ENCODE peak calls at places on chromosomes 4 and X, in six cellular contexts. One of them, this sample, is unnamed.

GRCh38 chr4:2799444-2799911 is 6.6 kb downstream of the SH3BP2 start:
- DNase-seq in heart right ventricle: peak; percentile 23
- DNase-seq in IMR-90: no peak
- DNase-seq in transverse colon: peak; percentile 25
- DNase-seq in mucosa of descending colon: peak; percentile 19
- DNase-seq in fibroblast of the aortic adventitia: no peak
- DNase-seq in this sample: no peak

GRCh38 chr4:46992338-46992737 is 1.0 kb downstream of the GABRA4 start:
- DNase-seq in fibroblast of the aortic adventitia: no peak
- DNase-seq in heart right ventricle: no peak
- DNase-seq in transverse colon: no peak
- DNase-seq in mucosa of descending colon: no peak
- DNase-seq in IMR-90: no peak
- DNase-seq in this sample: no peak

GRCh38 chr4:141900841-141901240 is 264.5 kb downstream of the IL15 start:
- DNase-seq in heart right ventricle: no peak
- DNase-seq in IMR-90: no peak
- DNase-seq in mucosa of descending colon: no peak
- DNase-seq in fibroblast of the aortic adventitia: no peak
- DNase-seq in transverse colon: no peak
- DNase-seq in this sample: no peak

GRCh38 chr4:4990857-4991540 is 28.3 kb downstream of the CYTL1 start:
- DNase-seq in fibroblast of the aortic adventitia: peak; percentile 98
- DNase-seq in IMR-90: peak; percentile 62
- DNase-seq in transverse colon: peak; percentile 60
- DNase-seq in mucosa of descending colon: peak; percentile 43
- DNase-seq in heart right ventricle: peak; percentile 78
- DNase-seq in this sample: peak; percentile 61

GRCh38 chr4:10180927-10181744 is 64.5 kb upstream of the WDR1 start:
- DNase-seq in transverse colon: no peak
- DNase-seq in fibroblast of the aortic adventitia: peak; percentile 96
- DNase-seq in IMR-90: peak; percentile 51
- DNase-seq in mucosa of descending colon: no peak
- DNase-seq in heart right ventricle: no peak
- DNase-seq in this sample: peak; percentile 50

GRCh38 chr4:123824524-123824923 is 427.9 kb downstream of the SPRY1 start:
- DNase-seq in fibroblast of the aortic adventitia: peak; percentile 51
- DNase-seq in mucosa of descending colon: no peak
- DNase-seq in IMR-90: no peak
- DNase-seq in transverse colon: no peak
- DNase-seq in heart right ventricle: no peak
- DNase-seq in this sample: peak; percentile 57

GRCh38 chr4:153520871-153521329 is 54.7 kb downstream of the TMEM131L start:
- DNase-seq in fibroblast of the aortic adventitia: no peak
- DNase-seq in IMR-90: no peak
- DNase-seq in heart right ventricle: no peak
- DNase-seq in mucosa of descending colon: no peak
- DNase-seq in transverse colon: no peak
- DNase-seq in this sample: no peak

GRCh38 chr4:10873809-10874208 is 189.2 kb upstream of the CLNK start:
- DNase-seq in mucosa of descending colon: no peak
- DNase-seq in IMR-90: no peak
- DNase-seq in fibroblast of the aortic adventitia: no peak
- DNase-seq in transverse colon: no peak
- DNase-seq in heart right ventricle: no peak
- DNase-seq in this sample: no peak

GRCh38 chrX:54920610-54921426 is at the start of gene TRO:
- DNase-seq in heart right ventricle: no peak
- DNase-seq in transverse colon: no peak
- DNase-seq in mucosa of descending colon: no peak
- DNase-seq in fibroblast of the aortic adventitia: peak; percentile 2
- DNase-seq in IMR-90: peak; percentile 10
- DNase-seq in this sample: peak; percentile 35

GRCh38 chr4:118077767-118078105 is 43.5 kb downstream of the NDST3 start:
- DNase-seq in transverse colon: no peak
- DNase-seq in fibroblast of the aortic adventitia: no peak
- DNase-seq in mucosa of descending colon: no peak
- DNase-seq in IMR-90: no peak
- DNase-seq in heart right ventricle: no peak
- DNase-seq in this sample: no peak

GRCh38 chr4:62328526-62328925 is 1128.4 kb downstream of the ADGRL3 start:
- DNase-seq in heart right ventricle: no peak
- DNase-seq in transverse colon: no peak
- DNase-seq in IMR-90: no peak
- DNase-seq in fibroblast of the aortic adventitia: no peak
- DNase-seq in mucosa of descending colon: no peak
- DNase-seq in this sample: no peak

GRCh38 chr4:131644619-131645018 is 1504.5 kb upstream of the PCDH10 start:
- DNase-seq in heart right ventricle: no peak
- DNase-seq in transverse colon: no peak
- DNase-seq in mucosa of descending colon: no peak
- DNase-seq in fibroblast of the aortic adventitia: peak; percentile 32
- DNase-seq in IMR-90: peak; percentile 2
- DNase-seq in this sample: peak; percentile 77

GRCh38 chrX:72554448-72555140 is 18.0 kb downstream of the HDAC8 start:
- DNase-seq in mucosa of descending colon: peak; percentile 15
- DNase-seq in heart right ventricle: peak; percentile 8
- DNase-seq in fibroblast of the aortic adventitia: no peak
- DNase-seq in IMR-90: no peak
- DNase-seq in transverse colon: no peak
- DNase-seq in this sample: peak; percentile 56

GRCh38 chrX:154458116-154458953 is at the start of gene PLXNA3:
- DNase-seq in IMR-90: no peak
- DNase-seq in mucosa of descending colon: peak; percentile 57
- DNase-seq in heart right ventricle: peak; percentile 54
- DNase-seq in transverse colon: peak; percentile 53
- DNase-seq in fibroblast of the aortic adventitia: no peak
- DNase-seq in this sample: peak; percentile 37

GRCh38 chr4:1883583-1883982 is 12.4 kb downstream of the NSD2 start:
- DNase-seq in IMR-90: no peak
- DNase-seq in transverse colon: no peak
- DNase-seq in fibroblast of the aortic adventitia: no peak
- DNase-seq in mucosa of descending colon: no peak
- DNase-seq in heart right ventricle: no peak
- DNase-seq in this sample: no peak

GRCh38 chrX:51242212-51242611 is 90.4 kb upstream of the NUDT10 start:
- DNase-seq in transverse colon: no peak
- DNase-seq in IMR-90: no peak
- DNase-seq in mucosa of descending colon: no peak
- DNase-seq in fibroblast of the aortic adventitia: no peak
- DNase-seq in heart right ventricle: no peak
- DNase-seq in this sample: no peak

GRCh38 chr4:43693876-43694275 is 754.7 kb downstream of the KCTD8 start:
- DNase-seq in IMR-90: no peak
- DNase-seq in transverse colon: no peak
- DNase-seq in heart right ventricle: no peak
- DNase-seq in fibroblast of the aortic adventitia: no peak
- DNase-seq in mucosa of descending colon: no peak
- DNase-seq in this sample: no peak

GRCh38 chr4:42579903-42580302 is 77.0 kb downstream of the ATP8A1 start:
- DNase-seq in transverse colon: no peak
- DNase-seq in fibroblast of the aortic adventitia: no peak
- DNase-seq in mucosa of descending colon: no peak
- DNase-seq in IMR-90: no peak
- DNase-seq in heart right ventricle: no peak
- DNase-seq in this sample: no peak
- TF ChIP-seq CTCF in transverse colon: no peak
- TF ChIP-seq CTCF in fibroblast of the aortic adventitia: no peak
- TF ChIP-seq CTCF in mucosa of descending colon: no peak
- TF ChIP-seq CTCF in IMR-90: no peak
- TF ChIP-seq CTCF in heart right ventricle: no peak
- TF ChIP-seq CTCF in this sample: no peak

GRCh38 chr4:7131498-7132031 is 60.8 kb upstream of the SORCS2 start:
- DNase-seq in fibroblast of the aortic adventitia: no peak
- DNase-seq in mucosa of descending colon: no peak
- DNase-seq in IMR-90: no peak
- DNase-seq in transverse colon: no peak
- DNase-seq in heart right ventricle: no peak
- DNase-seq in this sample: no peak
- H3K4me3 ChIP-seq in fibroblast of the aortic adventitia: no peak overlapping the region
- H3K4me3 ChIP-seq in mucosa of descending colon: no peak overlapping the region
- H3K4me3 ChIP-seq in IMR-90: no peak overlapping the region
- H3K4me3 ChIP-seq in transverse colon: no peak overlapping the region
- H3K4me3 ChIP-seq in heart right ventricle: no peak overlapping the region
- H3K4me3 ChIP-seq in this sample: no peak overlapping the region

GRCh38 chr4:86600007-86600653 is 6.0 kb downstream of the PTPN13 start:
- DNase-seq in heart right ventricle: no peak
- DNase-seq in transverse colon: no peak
- DNase-seq in mucosa of descending colon: no peak
- DNase-seq in fibroblast of the aortic adventitia: no peak
- DNase-seq in IMR-90: no peak
- DNase-seq in this sample: no peak

GRCh38 chr4:86594559-86595425 is 677 bp downstream of the PTPN13 start:
- DNase-seq in heart right ventricle: peak; percentile 45
- DNase-seq in mucosa of descending colon: peak; percentile 23
- DNase-seq in IMR-90: peak; percentile 84
- DNase-seq in fibroblast of the aortic adventitia: peak; percentile 90
- DNase-seq in transverse colon: peak; percentile 23
- DNase-seq in this sample: peak; percentile 82

GRCh38 chr4:86595426-86595805 is 1.3 kb downstream of the PTPN13 start:
- DNase-seq in IMR-90: peak; percentile 30
- DNase-seq in fibroblast of the aortic adventitia: no peak
- DNase-seq in mucosa of descending colon: peak; percentile 14
- DNase-seq in heart right ventricle: no peak
- DNase-seq in transverse colon: no peak
- DNase-seq in this sample: no peak

GRCh38 chr4:86593726-86594558 is at the start of gene PTPN13:
- DNase-seq in fibroblast of the aortic adventitia: peak; percentile 97
- DNase-seq in mucosa of descending colon: peak; percentile 91
- DNase-seq in heart right ventricle: peak; percentile 95
- DNase-seq in transverse colon: peak; percentile 95
- DNase-seq in IMR-90: peak; percentile 98
- DNase-seq in this sample: peak; percentile 99

GRCh38 chr4:86596802-86597201 is 2.7 kb downstream of the PTPN13 start:
- DNase-seq in IMR-90: peak; percentile 70
- DNase-seq in mucosa of descending colon: no peak
- DNase-seq in transverse colon: no peak
- DNase-seq in heart right ventricle: no peak
- DNase-seq in fibroblast of the aortic adventitia: peak; percentile 55
- DNase-seq in this sample: peak; percentile 39
- TF ChIP-seq CTCF in IMR-90: no peak
- TF ChIP-seq CTCF in mucosa of descending colon: no peak
- TF ChIP-seq CTCF in transverse colon: no peak
- TF ChIP-seq CTCF in heart right ventricle: no peak
- TF ChIP-seq CTCF in fibroblast of the aortic adventitia: no peak
- TF ChIP-seq CTCF in this sample: no peak

GRCh38 chrX:150567645-150568319 is 639 bp upstream of the MTM1 start:
- DNase-seq in transverse colon: no peak
- DNase-seq in fibroblast of the aortic adventitia: no peak
- DNase-seq in IMR-90: no peak
- DNase-seq in heart right ventricle: no peak
- DNase-seq in mucosa of descending colon: peak; percentile 30
- DNase-seq in this sample: no peak
- H3K4me3 ChIP-seq in transverse colon: no peak overlapping the region
- H3K4me3 ChIP-seq in fibroblast of the aortic adventitia: peak overlapping the region; percentile 10
- H3K4me3 ChIP-seq in IMR-90: peak overlapping the region; percentile 26
- H3K4me3 ChIP-seq in heart right ventricle: no peak overlapping the region
- H3K4me3 ChIP-seq in mucosa of descending colon: no peak overlapping the region
- H3K4me3 ChIP-seq in this sample: peak overlapping the region; percentile 33

DNA sequence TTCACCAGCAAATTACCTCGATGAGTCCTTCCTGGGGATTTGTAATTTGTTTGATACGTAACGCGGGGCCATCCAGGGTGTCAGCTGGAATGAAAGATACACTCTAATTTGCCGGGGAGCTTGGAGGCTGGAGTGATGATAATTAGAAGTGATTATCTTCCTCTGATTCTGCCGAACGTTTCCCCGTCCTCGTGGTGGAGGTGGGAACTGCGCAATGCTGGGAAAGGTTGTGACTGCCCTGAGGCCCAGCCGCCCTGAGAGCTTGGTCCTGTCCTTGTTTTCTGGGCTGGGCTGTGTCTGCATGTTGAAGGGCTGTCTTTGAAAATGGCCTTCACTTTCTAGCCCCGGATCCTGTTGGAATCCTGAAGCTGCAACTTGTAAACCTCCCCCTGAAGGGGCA is 48.0 kb downstream of the SORCS2 start:
- DNase-seq in heart right ventricle: no peak
- DNase-seq in mucosa of descending colon: no peak
- DNase-seq in transverse colon: no peak
- DNase-seq in IMR-90: no peak
- DNase-seq in fibroblast of the aortic adventitia: no peak
- DNase-seq in this sample: no peak
- TF ChIP-seq CTCF in heart right ventricle: no peak
- TF ChIP-seq CTCF in mucosa of descending colon: no peak
- TF ChIP-seq CTCF in transverse colon: no peak
- TF ChIP-seq CTCF in IMR-90: no peak
- TF ChIP-seq CTCF in fibroblast of the aortic adventitia: no peak
- TF ChIP-seq CTCF in this sample: no peak

DNA sequence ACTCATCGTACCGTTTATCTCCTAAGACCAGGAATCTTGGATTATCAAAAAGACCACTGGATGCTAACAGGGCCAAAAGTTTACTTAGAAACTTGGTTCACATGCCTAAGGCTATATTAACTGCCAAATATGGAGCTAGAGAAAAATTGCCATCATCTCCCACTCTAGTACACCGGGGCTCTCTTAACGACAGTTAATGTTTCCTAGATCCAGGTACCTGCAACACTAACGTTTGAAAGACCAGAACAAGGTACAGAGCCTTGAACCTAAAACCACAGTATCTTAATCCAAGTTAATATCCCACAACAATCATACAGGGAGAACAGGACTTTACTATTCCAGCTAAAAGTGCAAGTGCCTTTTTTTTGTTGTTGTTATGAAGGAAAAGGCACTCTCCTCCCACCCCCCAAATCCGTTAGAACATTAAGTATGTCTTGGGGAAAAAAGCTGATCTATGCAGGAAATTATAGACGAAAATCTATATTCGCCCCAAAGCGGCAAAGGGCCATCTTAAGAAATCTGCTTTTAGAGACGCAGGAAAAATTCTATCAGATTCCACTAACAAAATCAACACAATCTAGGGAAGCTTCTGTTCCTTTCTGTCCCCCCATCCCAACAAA is 1.3 kb downstream of the G3BP2 start:
- DNase-seq in mucosa of descending colon: no peak
- DNase-seq in heart right ventricle: no peak
- DNase-seq in fibroblast of the aortic adventitia: peak; percentile 14
- DNase-seq in IMR-90: no peak
- DNase-seq in transverse colon: no peak
- DNase-seq in this sample: no peak
- H3K4me3 ChIP-seq in mucosa of descending colon: peak overlapping the region; percentile 94
- H3K4me3 ChIP-seq in heart right ventricle: peak overlapping the region; percentile 75
- H3K4me3 ChIP-seq in fibroblast of the aortic adventitia: peak overlapping the region; percentile 96
- H3K4me3 ChIP-seq in IMR-90: peak overlapping the region; percentile 93
- H3K4me3 ChIP-seq in transverse colon: peak overlapping the region; percentile 98
- H3K4me3 ChIP-seq in this sample: peak overlapping the region; percentile 94

GRCh38 chr4:112277705-112278448 is 7.8 kb downstream of the TIFA start:
- DNase-seq in IMR-90: no peak
- DNase-seq in mucosa of descending colon: no peak
- DNase-seq in heart right ventricle: no peak
- DNase-seq in transverse colon: no peak
- DNase-seq in fibroblast of the aortic adventitia: no peak
- DNase-seq in this sample: no peak

GRCh38 chr4:112279025-112279881 is 6.5 kb downstream of the TIFA start:
- DNase-seq in heart right ventricle: no peak
- DNase-seq in IMR-90: peak; percentile 34
- DNase-seq in transverse colon: no peak
- DNase-seq in mucosa of descending colon: no peak
- DNase-seq in fibroblast of the aortic adventitia: no peak
- DNase-seq in this sample: peak; percentile 44

GRCh38 chr4:112274959-112275358 is 10.7 kb downstream of the TIFA start:
- DNase-seq in IMR-90: no peak
- DNase-seq in transverse colon: no peak
- DNase-seq in fibroblast of the aortic adventitia: no peak
- DNase-seq in mucosa of descending colon: no peak
- DNase-seq in heart right ventricle: no peak
- DNase-seq in this sample: no peak

GRCh38 chr4:112276113-112276512 is 9.6 kb downstream of the TIFA start:
- DNase-seq in mucosa of descending colon: no peak
- DNase-seq in fibroblast of the aortic adventitia: no peak
- DNase-seq in transverse colon: no peak
- DNase-seq in heart right ventricle: no peak
- DNase-seq in IMR-90: no peak
- DNase-seq in this sample: no peak

GRCh38 chr4:112277220-112277619 is 8.5 kb downstream of the TIFA start:
- DNase-seq in fibroblast of the aortic adventitia: no peak
- DNase-seq in transverse colon: no peak
- DNase-seq in mucosa of descending colon: no peak
- DNase-seq in IMR-90: no peak
- DNase-seq in heart right ventricle: no peak
- DNase-seq in this sample: no peak
- TF ChIP-seq CTCF in fibroblast of the aortic adventitia: no peak
- TF ChIP-seq CTCF in transverse colon: no peak
- TF ChIP-seq CTCF in mucosa of descending colon: no peak
- TF ChIP-seq CTCF in IMR-90: no peak
- TF ChIP-seq CTCF in heart right ventricle: no peak
- TF ChIP-seq CTCF in this sample: no peak